ENCODE peak calls at places on chromosomes 3 and 15, in seven cellular contexts. A, I, M, R, E, U and G are unnamed samples.

GRCh38 chr15:71634820-71635219 is 175.5 kb upstream of the NR2E3 start:
- DNase-seq in A (no peak), I (peak), M (no peak), R (no peak), E (no peak), U (no peak), G (no peak)

GRCh38 chr3:13108861-13109260 is 35.6 kb upstream of the IQSEC1 start:
- DNase-seq in A (no peak), I (no peak), M (no peak), R (no peak), E (no peak), U (no peak), G (no peak)

GRCh38 chr15:24772709-24773373 is 97.3 kb downstream of the NPAP1 start:
- DNase-seq in A (no peak), I (peak), M (peak), R (peak), E (no peak), U (peak), G (no peak)

GRCh38 chr15:70799667-70800450 is 36.5 kb upstream of the UACA start:
- DNase-seq in A (no peak), I (no peak), M (no peak), R (peak), E (no peak), U (no peak), G (no peak)

GRCh38 chr3:71859128-71859519 is 74.2 kb upstream of the PROK2 start:
- DNase-seq in A (no peak), I (peak), M (peak), R (peak), E (peak), U (no peak), G (peak)

GRCh38 chr3:21729331-21729730 is 21.7 kb downstream of the ZNF385D start:
- DNase-seq in A (no peak), I (no peak), M (no peak), R (no peak), E (no peak), U (no peak), G (no peak)

GRCh38 chr15:23447107-23447500 is at the start of gene GOLGA6L2:
- DNase-seq in A (no peak), I (no peak), M (peak), R (no peak), E (peak), U (no peak), G (peak)

GRCh38 chr15:90531147-90531546 is 1.4 kb downstream of the CRTC3 start:
- DNase-seq in A (no peak), I (peak), M (no peak), R (no peak), E (no peak), U (no peak), G (no peak)

GRCh38 chr3:148023994-148024393 is 614.8 kb downstream of the ZIC1 start:
- DNase-seq in A (no peak), I (no peak), M (no peak), R (no peak), E (no peak), U (no peak), G (no peak)

GRCh38 chr15:59549826-59550225 is 61.8 kb upstream of the GCNT3 start:
- DNase-seq in A (no peak), I (no peak), M (no peak), R (no peak), E (no peak), U (no peak), G (no peak)

DNA sequence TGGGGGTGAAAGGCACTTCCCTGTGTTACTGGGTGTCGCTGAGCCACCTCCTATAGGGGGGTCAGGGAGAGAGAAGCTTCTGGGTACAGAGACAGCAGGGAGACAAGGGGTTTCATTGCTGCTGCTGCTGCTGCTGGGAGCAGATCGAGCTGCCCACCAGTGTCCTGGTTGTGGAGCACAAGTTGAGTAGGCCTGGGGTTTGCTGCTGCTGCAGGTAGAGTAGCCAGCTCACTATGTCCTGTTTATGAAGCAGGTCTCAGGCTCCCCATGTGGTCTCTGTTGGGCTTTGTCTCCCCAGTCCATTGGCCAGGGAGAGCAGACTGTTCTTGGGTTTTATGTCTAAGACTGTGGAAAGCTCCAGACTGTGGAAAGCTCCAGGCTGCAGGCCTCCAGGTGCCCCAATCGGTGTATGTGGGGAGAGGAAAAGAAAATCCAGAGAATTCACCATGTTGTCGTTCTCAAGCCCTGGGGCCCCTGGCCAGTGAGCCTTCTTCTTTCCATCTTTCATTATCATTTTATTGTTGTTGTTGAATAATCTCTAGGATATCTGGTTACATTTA is 157.8 kb downstream of the ADAMTS17 start:
- DNase-seq in A (no peak), I (no peak), M (no peak), R (no peak), E (no peak), U (no peak), G (no peak)
- TF ChIP-seq JUND in A (no peak), I (no peak), M (no peak), R (no peak), E (no peak), U (no peak), G (no peak)

DNA sequence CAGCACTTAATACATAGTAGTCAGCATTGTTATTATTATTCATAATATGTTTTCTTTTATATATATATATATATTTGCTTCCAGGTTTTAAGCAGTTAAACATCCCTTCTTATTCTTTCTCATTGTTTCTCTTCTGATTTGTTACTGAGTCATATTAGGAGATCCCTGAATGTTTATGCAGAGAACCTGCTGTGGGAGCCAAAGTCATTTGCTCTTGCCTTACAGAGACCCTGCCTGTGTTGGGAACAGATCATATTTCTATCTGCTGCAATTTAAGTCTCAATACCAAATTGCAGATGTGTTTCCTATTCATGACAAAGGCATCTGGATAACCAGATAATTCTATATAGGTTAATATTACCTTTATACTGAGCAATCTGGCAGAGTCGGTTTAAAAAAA is 323.0 kb upstream of the UMPS start:
- DNase-seq in A (no peak), I (no peak), M (no peak), R (no peak), E (no peak), U (no peak), G (no peak)
- TF ChIP-seq JUND in A (no peak), I (no peak), M (no peak), R (no peak), E (no peak), U (no peak), G (no peak)

GRCh38 chr15:40891810-40892448 is 2.3 kb upstream of the VPS18 start:
- DNase-seq in A (no peak), I (peak), M (peak), R (peak), E (peak), U (no peak), G (no peak)
- TF ChIP-seq JUND in A (no peak), I (no peak), M (no peak), R (no peak), E (no peak), U (no peak), G (no peak)

GRCh38 chr15:36282821-36283220 is 296.6 kb upstream of the CDIN1 start:
- DNase-seq in A (no peak), I (no peak), M (no peak), R (no peak), E (no peak), U (no peak), G (no peak)

DNA sequence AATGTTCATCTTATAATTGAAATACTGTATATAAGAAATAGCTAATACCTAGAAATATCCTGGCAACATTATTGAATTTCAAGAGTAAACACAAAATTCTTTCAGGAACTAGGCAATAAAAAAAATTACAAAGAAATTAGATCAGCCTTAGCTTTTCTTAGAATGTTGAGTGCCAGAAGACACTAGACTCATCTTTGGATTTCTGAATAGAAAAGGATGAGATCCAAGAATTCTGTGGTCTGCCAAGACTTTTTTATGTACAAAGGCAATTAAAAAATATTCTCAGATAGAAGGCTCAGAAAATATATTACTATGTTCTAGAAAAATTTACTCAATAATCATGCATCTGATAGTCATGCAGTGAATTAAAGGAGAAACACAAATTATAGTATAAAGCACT is 294.5 kb upstream of the CDIN1 start:
- DNase-seq in A (no peak), I (no peak), M (no peak), R (no peak), E (no peak), U (no peak), G (no peak)
- TF ChIP-seq JUND in A (no peak), I (no peak), M (no peak), R (no peak), E (no peak), U (no peak), G (no peak)

GRCh38 chr3:159216295-159216694 is 414.4 kb downstream of the MFSD1 start:
- DNase-seq in A (no peak), I (peak), M (no peak), R (no peak), E (no peak), U (no peak), G (no peak)
- TF ChIP-seq JUND in A (no peak), I (no peak), M (no peak), R (no peak), E (no peak), U (no peak), G (no peak)